ENCODE peak calls at places on chromosomes 12 and 14, in six cellular contexts. T is spleen, C is body of pancreas, X is HCT116, L is A549, V is tibial nerve. E is an unnamed sample.

GRCh38 chr12:49897276-49897675 is 6.4 kb downstream of the FAIM2 start:
- DNase-seq in T (no peak), C (no peak), X (no peak), L (no peak), V (no peak), E (no peak)

GRCh38 chr12:6761849-6762248 is 4.3 kb upstream of the PTMS start:
- DNase-seq in T (no peak), C (no peak), X (no peak), L (no peak), V (no peak), E (no peak)

GRCh38 chr12:79673334-79673733 is 17.4 kb downstream of the PAWR start:
- DNase-seq in T (no peak), C (no peak), X (no peak), L (no peak), V (no peak), E (no peak)

GRCh38 chr12:15074351-15074750 is 101.5 kb downstream of the PDE6H start:
- DNase-seq in T (no peak), C (no peak), X (no peak), L (no peak), V (no peak), E (no peak)

GRCh38 chr12:6067152-6067916 is 57.1 kb downstream of the VWF start:
- DNase-seq in T (no peak), C (no peak), X (peak; percentile 76), L (peak; percentile 84), V (peak; percentile 39), E (no peak)

GRCh38 chr12:116194935-116195431 is 82.5 kb downstream of the MED13L start:
- DNase-seq in T (no peak), C (no peak), X (no peak), L (no peak), V (no peak), E (no peak)

GRCh38 chr14:104477117-104477623 is 102.4 kb upstream of the C14orf180 start:
- DNase-seq in T (no peak), C (no peak), X (no peak), L (no peak), V (no peak), E (no peak)

GRCh38 chr12:53313996-53314395 is 7.4 kb downstream of the AAAS start:
- DNase-seq in T (no peak), C (no peak), X (no peak), L (no peak), V (no peak), E (no peak)

GRCh38 chr12:68440068-68440581 is 108.0 kb upstream of the MDM1 start:
- DNase-seq in T (no peak), C (no peak), X (no peak), L (no peak), V (no peak), E (no peak)

GRCh38 chr12:6533653-6534157 is 612 bp upstream of the GAPDH start:
- DNase-seq in T (peak; percentile 90), C (peak; percentile 62), X (peak; percentile 76), L (peak; percentile 68), V (no peak), E (no peak)

GRCh38 chr14:31937730-31938346 is 139.3 kb upstream of the ARHGAP5 start:
- DNase-seq in T (no peak), C (peak; percentile 44), X (peak; percentile 91), L (peak; percentile 75), V (peak; percentile 46), E (no peak)

GRCh38 chr14:67515386-67516079 is 17.6 kb upstream of the PLEKHH1 start:
- DNase-seq in T (peak; percentile 88), C (peak; percentile 20), X (no peak), L (peak; percentile 37), V (no peak), E (no peak)

GRCh38 chr12:19739195-19739776 is 300.0 kb downstream of the AEBP2 start:
- DNase-seq in T (no peak), C (peak; percentile 29), X (peak; percentile 40), L (peak; percentile 50), V (peak; percentile 87), E (no peak)

GRCh38 chr12:55741978-55742377 is 944 bp upstream of the GDF11 start:
- DNase-seq in T (no peak), C (no peak), X (no peak), L (no peak), V (no peak), E (no peak)

GRCh38 chr12:108414021-108414420 is 74.9 kb upstream of the CMKLR1 start:
- DNase-seq in T (no peak), C (no peak), X (no peak), L (no peak), V (no peak), E (no peak)

GRCh38 chr14:100653409-100653808 is 66.2 kb upstream of the BEGAIN start:
- DNase-seq in T (no peak), C (no peak), X (no peak), L (no peak), V (no peak), E (no peak)

GRCh38 chr12:20438307-20438779 is 70.0 kb downstream of the PDE3A start:
- DNase-seq in T (no peak), C (no peak), X (no peak), L (no peak), V (no peak), E (no peak)

GRCh38 chr12:124381454-124382207 is 86.7 kb downstream of the RFLNA start:
- DNase-seq in T (peak; percentile 93), C (peak; percentile 91), X (no peak), L (peak; percentile 71), V (peak; percentile 91), E (no peak)

GRCh38 chr14:22556990-22557623 is 31.9 kb downstream of the DAD1 start:
- DNase-seq in T (peak; percentile 97), C (peak; percentile 80), X (peak; percentile 48), L (peak; percentile 80), V (peak; percentile 79), E (no peak)

GRCh38 chr14:22159049-22159448 is 430.0 kb downstream of the DAD1 start:
- DNase-seq in T (no peak), C (no peak), X (no peak), L (no peak), V (no peak), E (no peak)

GRCh38 chr14:49950275-49951250 is 57.7 kb downstream of the ARF6 start:
- DNase-seq in T (no peak), C (peak; percentile 85), X (peak; percentile 66), L (no peak), V (no peak), E (no peak)

GRCh38 chr12:60803147-60803546 is 1207.3 kb downstream of the SLC16A7 start:
- DNase-seq in T (no peak), C (no peak), X (no peak), L (no peak), V (no peak), E (no peak)

GRCh38 chr14:53537421-53538315 is 384.5 kb upstream of the DDHD1 start:
- DNase-seq in T (no peak), C (no peak), X (no peak), L (no peak), V (no peak), E (no peak)

GRCh38 chr12:107651867-107652449 is 33.6 kb upstream of the PWP1 start:
- DNase-seq in T (no peak), C (no peak), X (no peak), L (no peak), V (no peak), E (no peak)

DNA sequence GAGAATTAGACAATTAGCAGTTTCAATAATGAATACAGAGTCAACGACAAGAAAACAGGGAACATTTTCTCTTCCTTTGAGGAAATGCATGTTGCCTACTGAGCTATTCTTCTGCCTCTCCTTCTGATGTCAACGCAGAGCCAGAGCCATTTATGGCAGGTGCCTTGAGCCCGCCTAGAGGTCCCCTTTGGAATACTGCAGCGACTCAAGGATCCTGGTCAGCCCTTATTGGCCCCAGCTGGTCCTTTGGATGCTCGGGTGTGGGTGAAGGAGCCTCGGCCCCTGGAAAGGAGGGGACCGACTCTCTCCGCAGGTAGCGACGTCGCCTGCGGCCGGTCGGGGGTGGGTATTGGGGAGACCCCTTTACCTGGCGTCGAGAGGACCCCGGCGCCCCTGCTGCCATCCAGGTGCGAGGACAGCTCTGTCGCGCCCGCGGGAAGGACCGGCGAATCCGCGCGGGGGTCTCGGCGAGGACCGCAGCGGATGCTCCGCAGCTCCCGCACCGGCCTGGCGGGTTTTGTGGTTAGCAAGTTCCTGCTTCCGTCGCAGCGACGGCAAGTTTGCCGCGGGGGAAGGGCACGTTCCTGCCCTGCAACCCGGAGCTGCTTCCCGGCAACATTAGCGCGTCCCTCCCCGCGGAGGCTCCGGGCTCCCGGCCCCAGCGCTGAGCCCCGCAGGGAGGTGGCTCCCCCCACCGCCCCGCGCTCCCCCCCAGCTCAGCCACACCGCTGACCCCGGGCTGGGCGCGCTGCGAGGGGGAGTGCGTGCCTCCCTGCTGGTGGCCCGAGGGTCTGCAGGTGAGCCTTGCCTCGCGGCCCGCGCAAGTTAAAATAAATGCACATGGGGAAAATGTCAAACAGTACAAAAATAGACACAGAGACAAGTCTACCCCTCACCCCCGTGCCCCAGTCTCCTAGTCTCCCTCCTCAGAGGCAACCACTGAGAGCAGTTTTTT is at the start of gene MANSC1:
- DNase-seq in T (peak; percentile 95), C (peak; percentile 78), X (no peak), L (peak; percentile 58), V (peak; percentile 14), E (no peak)
- TF ChIP-seq POLR2A in T (no peak), C (peak; percentile 90), X (no peak), L (peak; percentile 37), V (no peak), E (peak; percentile 72)

DNA sequence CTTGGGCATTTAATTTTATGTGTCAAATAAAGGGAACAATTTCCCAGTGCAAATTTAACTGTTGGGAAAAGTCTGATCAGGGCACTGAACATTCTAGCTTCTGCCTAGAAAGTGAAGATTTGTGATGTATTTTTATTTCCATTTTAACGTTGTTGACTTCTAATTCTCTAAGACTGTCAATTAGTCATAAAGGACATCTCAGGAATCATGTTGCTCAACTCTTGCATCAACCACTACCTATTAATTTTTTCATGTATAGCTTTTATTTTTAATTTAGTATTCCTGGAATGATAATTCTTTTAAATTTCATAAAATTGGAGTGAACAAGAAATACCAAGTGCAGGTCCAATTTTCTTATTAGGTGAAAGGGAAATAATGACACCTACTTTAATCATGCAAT is 87.9 kb upstream of the METAP2 start:
- DNase-seq in T (no peak), C (no peak), X (no peak), L (no peak), V (no peak), E (no peak)
- H3K27ac ChIP-seq in T (no peak overlapping the region), C (no peak overlapping the region), X (no peak overlapping the region), L (no peak overlapping the region), V (peak overlapping the region; percentile 80), E (peak overlapping the region; percentile 78)

GRCh38 chr12:118015944-118016343 is 559 bp upstream of the RFC5 start:
- DNase-seq in T (no peak), C (no peak), X (no peak), L (no peak), V (no peak), E (no peak)
- H3K4me3 ChIP-seq in T (peak overlapping the region; percentile 92), C (no peak overlapping the region), X (peak overlapping the region; percentile 68), L (peak overlapping the region; percentile 83), V (peak overlapping the region; percentile 68), E (peak overlapping the region; percentile 72)

DNA sequence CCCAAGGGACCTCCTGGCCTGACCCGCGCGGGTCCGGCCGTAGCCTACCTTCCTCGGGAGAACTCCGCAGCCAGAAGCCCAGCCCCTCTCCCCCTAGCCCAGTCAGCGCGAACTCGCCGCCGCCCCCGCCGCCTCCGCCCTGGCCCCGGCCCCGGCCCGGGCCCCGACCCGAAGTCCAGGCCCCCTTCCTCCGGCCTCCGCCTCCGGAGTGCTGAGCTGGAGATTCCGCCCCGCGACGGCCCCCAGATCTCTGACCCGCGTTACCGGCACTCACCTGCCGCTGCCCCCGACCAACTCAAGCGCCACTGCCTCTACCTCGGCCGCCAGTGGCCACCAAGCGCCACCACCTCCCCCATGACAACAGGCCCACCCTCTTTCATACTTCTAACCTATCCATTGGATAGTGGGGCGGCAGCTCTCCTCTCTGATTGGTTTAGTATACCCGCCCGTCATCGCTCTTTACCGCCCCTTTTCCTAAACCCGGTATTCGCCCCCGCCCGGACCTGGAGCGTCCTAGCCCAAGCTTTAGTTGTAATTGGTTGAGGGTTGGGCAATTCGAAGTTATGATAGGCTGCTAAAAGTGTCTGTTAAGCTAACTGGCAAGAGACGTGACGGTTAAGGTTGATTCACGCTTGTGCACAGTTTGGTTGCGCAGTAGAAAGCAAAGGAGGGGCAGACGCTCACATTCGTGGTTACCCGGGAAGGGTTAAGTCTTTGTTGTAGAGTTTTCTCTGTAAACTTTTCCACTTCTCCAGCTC is at the start of gene NUMB:
- DNase-seq in T (peak; percentile 94), C (peak; percentile 98), X (peak; percentile 100), L (peak; percentile 99), V (peak; percentile 98), E (peak; percentile 94)
- TF ChIP-seq POLR2A in T (peak; percentile 70), C (peak; percentile 96), X (peak; percentile 85), L (peak; percentile 68), V (peak; percentile 82), E (peak; percentile 51)